ENCODE peak calls at places on chromosome 22, in six cellular contexts. One of them, this sample, is unnamed.
A peak's percentile ranks its signal among the peaks of the same experiment; 100 is the strongest.

GRCh38 chr22:29907753-29908515 is 25.0 kb downstream of the MTMR3 start:
- DNase-seq in CD4-positive, alpha-beta T cell: no peak
- DNase-seq in spleen: no peak
- DNase-seq in HCT116: peak; percentile 93
- DNase-seq in heart right ventricle: peak; percentile 72
- DNase-seq in dorsolateral prefrontal cortex: no peak
- DNase-seq in this sample: no peak

GRCh38 chr22:42343551-42344081 is 73.2 kb upstream of the TCF20 start:
- DNase-seq in CD4-positive, alpha-beta T cell: no peak
- DNase-seq in spleen: no peak
- DNase-seq in HCT116: no peak
- DNase-seq in heart right ventricle: no peak
- DNase-seq in dorsolateral prefrontal cortex: no peak
- DNase-seq in this sample: no peak

GRCh38 chr22:24003887-24004286 is 1.4 kb downstream of the GSTT4 start:
- DNase-seq in CD4-positive, alpha-beta T cell: no peak
- DNase-seq in spleen: no peak
- DNase-seq in HCT116: no peak
- DNase-seq in heart right ventricle: no peak
- DNase-seq in dorsolateral prefrontal cortex: no peak
- DNase-seq in this sample: no peak

GRCh38 chr22:24066872-24067271 is 55.8 kb downstream of the CABIN1 start:
- DNase-seq in CD4-positive, alpha-beta T cell: no peak
- DNase-seq in spleen: no peak
- DNase-seq in HCT116: no peak
- DNase-seq in heart right ventricle: no peak
- DNase-seq in dorsolateral prefrontal cortex: no peak
- DNase-seq in this sample: no peak

GRCh38 chr22:27617214-27617881 is 184.2 kb downstream of the MN1 start:
- DNase-seq in CD4-positive, alpha-beta T cell: no peak
- DNase-seq in spleen: no peak
- DNase-seq in HCT116: no peak
- DNase-seq in heart right ventricle: no peak
- DNase-seq in dorsolateral prefrontal cortex: no peak
- DNase-seq in this sample: peak; percentile 38

GRCh38 chr22:30430933-30431332 is 5.4 kb downstream of the MTFP1 start:
- DNase-seq in CD4-positive, alpha-beta T cell: no peak
- DNase-seq in spleen: no peak
- DNase-seq in HCT116: no peak
- DNase-seq in heart right ventricle: no peak
- DNase-seq in dorsolateral prefrontal cortex: no peak
- DNase-seq in this sample: peak; percentile 73

GRCh38 chr22:42065408-42066132 is 5.0 kb downstream of the NAGA start:
- DNase-seq in CD4-positive, alpha-beta T cell: no peak
- DNase-seq in spleen: peak; percentile 53
- DNase-seq in HCT116: no peak
- DNase-seq in heart right ventricle: no peak
- DNase-seq in dorsolateral prefrontal cortex: peak; percentile 20
- DNase-seq in this sample: peak; percentile 66

GRCh38 chr22:24426859-24427499 is 420 bp upstream of the ADORA2A start:
- DNase-seq in CD4-positive, alpha-beta T cell: peak; percentile 37
- DNase-seq in spleen: peak; percentile 87
- DNase-seq in HCT116: no peak
- DNase-seq in heart right ventricle: peak; percentile 18
- DNase-seq in dorsolateral prefrontal cortex: no peak
- DNase-seq in this sample: peak; percentile 90

GRCh38 chr22:45031629-45032403 is 22.0 kb upstream of the PHF21B start:
- DNase-seq in CD4-positive, alpha-beta T cell: no peak
- DNase-seq in spleen: no peak
- DNase-seq in HCT116: no peak
- DNase-seq in heart right ventricle: no peak
- DNase-seq in dorsolateral prefrontal cortex: no peak
- DNase-seq in this sample: no peak

GRCh38 chr22:50305658-50306566 is 1.5 kb downstream of the PLXNB2 start:
- DNase-seq in CD4-positive, alpha-beta T cell: no peak
- DNase-seq in spleen: no peak
- DNase-seq in HCT116: peak; percentile 66
- DNase-seq in heart right ventricle: peak; percentile 79
- DNase-seq in dorsolateral prefrontal cortex: peak; percentile 45
- DNase-seq in this sample: no peak

GRCh38 chr22:32995335-32995734 is 62.8 kb downstream of the SYN3 start:
- DNase-seq in CD4-positive, alpha-beta T cell: no peak
- DNase-seq in spleen: no peak
- DNase-seq in HCT116: no peak
- DNase-seq in heart right ventricle: no peak
- DNase-seq in dorsolateral prefrontal cortex: no peak
- DNase-seq in this sample: no peak

GRCh38 chr22:41341990-41342389 is 39.8 kb upstream of the TEF start:
- DNase-seq in CD4-positive, alpha-beta T cell: no peak
- DNase-seq in spleen: no peak
- DNase-seq in HCT116: no peak
- DNase-seq in heart right ventricle: no peak
- DNase-seq in dorsolateral prefrontal cortex: no peak
- DNase-seq in this sample: no peak

GRCh38 chr22:42820075-42820763 is 36.9 kb downstream of the ARFGAP3 start:
- DNase-seq in CD4-positive, alpha-beta T cell: no peak
- DNase-seq in spleen: no peak
- DNase-seq in HCT116: no peak
- DNase-seq in heart right ventricle: no peak
- DNase-seq in dorsolateral prefrontal cortex: no peak
- DNase-seq in this sample: no peak

GRCh38 chr22:32775957-32776356 is 25.5 kb upstream of the TIMP3 start:
- DNase-seq in CD4-positive, alpha-beta T cell: no peak
- DNase-seq in spleen: no peak
- DNase-seq in HCT116: no peak
- DNase-seq in heart right ventricle: no peak
- DNase-seq in dorsolateral prefrontal cortex: no peak
- DNase-seq in this sample: no peak

GRCh38 chr22:38981659-38982007 is 514 bp upstream of the APOBEC3B start:
- DNase-seq in CD4-positive, alpha-beta T cell: no peak
- DNase-seq in spleen: no peak
- DNase-seq in HCT116: no peak
- DNase-seq in heart right ventricle: no peak
- DNase-seq in dorsolateral prefrontal cortex: no peak
- DNase-seq in this sample: peak; percentile 27

DNA sequence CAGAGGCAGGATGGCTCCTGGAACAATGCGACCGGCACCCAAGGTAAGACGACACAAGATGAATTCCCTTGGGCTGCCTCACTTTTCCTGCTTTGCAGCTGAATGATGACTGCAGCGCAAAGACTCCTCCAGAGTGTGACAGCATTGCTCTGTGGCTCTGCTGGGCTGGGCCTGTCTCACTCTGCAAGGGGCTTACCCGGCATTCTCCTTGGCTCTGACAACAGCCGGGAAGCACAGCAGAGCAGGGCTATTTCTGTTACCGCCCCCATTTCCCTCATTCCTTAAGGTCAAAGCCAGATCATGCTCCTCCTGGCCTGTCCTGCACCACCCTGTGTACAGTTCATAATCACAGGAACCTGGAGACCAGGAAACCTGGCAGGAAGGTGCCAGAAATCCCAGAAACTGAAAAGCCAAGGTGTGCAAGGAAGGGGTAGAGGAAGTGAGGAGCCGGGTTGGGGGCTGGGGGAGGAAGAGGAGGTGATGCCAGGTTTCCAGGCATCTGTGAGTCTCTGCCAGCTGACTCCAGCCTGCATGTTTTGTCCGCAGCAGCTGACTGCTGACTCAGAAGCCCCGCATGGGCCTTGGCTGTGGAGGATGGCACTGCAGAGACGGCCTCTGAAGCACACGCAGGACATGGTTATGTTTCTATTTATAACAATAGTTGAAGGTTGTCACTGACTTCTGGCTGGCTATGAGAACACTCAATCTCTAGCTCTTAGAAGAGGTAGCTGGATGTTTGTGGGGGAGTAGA is 113.6 kb downstream of the MICAL3 start:
- DNase-seq in CD4-positive, alpha-beta T cell: no peak
- DNase-seq in spleen: peak; percentile 81
- DNase-seq in HCT116: no peak
- DNase-seq in heart right ventricle: peak; percentile 69
- DNase-seq in dorsolateral prefrontal cortex: peak; percentile 82
- DNase-seq in this sample: no peak
- TF ChIP-seq CTCF in CD4-positive, alpha-beta T cell: no peak
- TF ChIP-seq CTCF in spleen: no peak
- TF ChIP-seq CTCF in HCT116: no peak
- TF ChIP-seq CTCF in heart right ventricle: peak; percentile 49
- TF ChIP-seq CTCF in dorsolateral prefrontal cortex: no peak
- TF ChIP-seq CTCF in this sample: peak; percentile 80

GRCh38 chr22:20143883-20144665 is 6.8 kb downstream of the CCDC188 start:
- DNase-seq in CD4-positive, alpha-beta T cell: no peak
- DNase-seq in spleen: no peak
- DNase-seq in HCT116: no peak
- DNase-seq in heart right ventricle: no peak
- DNase-seq in dorsolateral prefrontal cortex: no peak
- DNase-seq in this sample: no peak

GRCh38 chr22:20146777-20147176 is 4.1 kb downstream of the CCDC188 start:
- DNase-seq in CD4-positive, alpha-beta T cell: no peak
- DNase-seq in spleen: no peak
- DNase-seq in HCT116: no peak
- DNase-seq in heart right ventricle: no peak
- DNase-seq in dorsolateral prefrontal cortex: no peak
- DNase-seq in this sample: no peak

GRCh38 chr22:20147286-20147988 is 3.4 kb downstream of the CCDC188 start:
- DNase-seq in CD4-positive, alpha-beta T cell: no peak
- DNase-seq in spleen: no peak
- DNase-seq in HCT116: no peak
- DNase-seq in heart right ventricle: no peak
- DNase-seq in dorsolateral prefrontal cortex: no peak
- DNase-seq in this sample: no peak

GRCh38 chr22:20145832-20146223 is 5.0 kb downstream of the CCDC188 start:
- DNase-seq in CD4-positive, alpha-beta T cell: no peak
- DNase-seq in spleen: no peak
- DNase-seq in HCT116: no peak
- DNase-seq in heart right ventricle: no peak
- DNase-seq in dorsolateral prefrontal cortex: no peak
- DNase-seq in this sample: no peak

DNA sequence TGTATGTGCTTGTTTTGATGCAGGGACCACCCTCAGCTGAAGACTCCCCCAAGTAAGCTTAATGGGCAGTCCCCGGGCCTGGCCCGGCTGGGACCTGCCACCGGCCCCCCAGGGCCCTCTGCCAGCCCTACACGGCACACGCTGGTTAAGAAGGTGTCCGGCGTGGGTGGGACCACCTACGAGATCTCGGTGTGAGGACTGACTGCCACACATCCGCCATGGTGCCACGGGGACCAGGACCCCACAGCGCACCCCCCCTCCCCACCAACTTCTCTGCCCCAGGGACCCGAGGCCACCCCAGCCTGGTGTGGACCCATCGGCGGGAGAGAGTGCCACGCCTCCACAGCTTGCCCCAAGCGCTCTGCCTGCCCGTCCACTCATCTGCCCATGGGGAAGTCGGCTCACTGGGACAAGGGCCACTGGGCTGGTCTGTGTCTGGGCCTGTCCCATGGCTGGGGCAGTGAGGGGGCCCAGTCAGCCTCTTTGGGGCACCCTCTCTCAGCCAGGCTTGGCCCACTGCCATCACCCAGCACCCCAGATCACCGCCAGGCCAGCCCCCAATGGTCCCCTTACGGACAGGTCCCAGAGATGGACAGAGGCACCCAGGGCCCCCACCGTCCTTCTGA is 5.5 kb downstream of the CCDC188 start:
- DNase-seq in CD4-positive, alpha-beta T cell: no peak
- DNase-seq in spleen: no peak
- DNase-seq in HCT116: no peak
- DNase-seq in heart right ventricle: no peak
- DNase-seq in dorsolateral prefrontal cortex: no peak
- DNase-seq in this sample: no peak
- TF ChIP-seq CTCF in CD4-positive, alpha-beta T cell: no peak
- TF ChIP-seq CTCF in spleen: no peak
- TF ChIP-seq CTCF in HCT116: no peak
- TF ChIP-seq CTCF in heart right ventricle: no peak
- TF ChIP-seq CTCF in dorsolateral prefrontal cortex: no peak
- TF ChIP-seq CTCF in this sample: no peak

GRCh38 chr22:43945632-43946390 is 9.4 kb upstream of the SAMM50 start:
- DNase-seq in CD4-positive, alpha-beta T cell: peak; percentile 53
- DNase-seq in spleen: peak; percentile 85
- DNase-seq in HCT116: peak; percentile 41
- DNase-seq in heart right ventricle: peak; percentile 53
- DNase-seq in dorsolateral prefrontal cortex: peak; percentile 59
- DNase-seq in this sample: peak; percentile 79
- TF ChIP-seq CTCF in CD4-positive, alpha-beta T cell: peak; percentile 68
- TF ChIP-seq CTCF in spleen: peak; percentile 40
- TF ChIP-seq CTCF in HCT116: peak; percentile 85
- TF ChIP-seq CTCF in heart right ventricle: peak; percentile 55
- TF ChIP-seq CTCF in dorsolateral prefrontal cortex: peak; percentile 40
- TF ChIP-seq CTCF in this sample: peak; percentile 80

GRCh38 chr22:48976556-48977535 is 850.8 kb downstream of the BRD1 start:
- DNase-seq in CD4-positive, alpha-beta T cell: no peak
- DNase-seq in spleen: no peak
- DNase-seq in HCT116: no peak
- DNase-seq in heart right ventricle: no peak
- DNase-seq in dorsolateral prefrontal cortex: no peak
- DNase-seq in this sample: no peak

GRCh38 chr22:48980409-48980808 is 847.3 kb downstream of the BRD1 start:
- DNase-seq in CD4-positive, alpha-beta T cell: no peak
- DNase-seq in spleen: no peak
- DNase-seq in HCT116: no peak
- DNase-seq in heart right ventricle: no peak
- DNase-seq in dorsolateral prefrontal cortex: no peak
- DNase-seq in this sample: no peak

GRCh38 chr22:48981671-48982070 is 846.0 kb downstream of the BRD1 start:
- DNase-seq in CD4-positive, alpha-beta T cell: no peak
- DNase-seq in spleen: no peak
- DNase-seq in HCT116: no peak
- DNase-seq in heart right ventricle: no peak
- DNase-seq in dorsolateral prefrontal cortex: no peak
- DNase-seq in this sample: no peak

GRCh38 chr22:48980918-48981317 is 846.8 kb downstream of the BRD1 start:
- DNase-seq in CD4-positive, alpha-beta T cell: no peak
- DNase-seq in spleen: no peak
- DNase-seq in HCT116: no peak
- DNase-seq in heart right ventricle: no peak
- DNase-seq in dorsolateral prefrontal cortex: no peak
- DNase-seq in this sample: no peak

DNA sequence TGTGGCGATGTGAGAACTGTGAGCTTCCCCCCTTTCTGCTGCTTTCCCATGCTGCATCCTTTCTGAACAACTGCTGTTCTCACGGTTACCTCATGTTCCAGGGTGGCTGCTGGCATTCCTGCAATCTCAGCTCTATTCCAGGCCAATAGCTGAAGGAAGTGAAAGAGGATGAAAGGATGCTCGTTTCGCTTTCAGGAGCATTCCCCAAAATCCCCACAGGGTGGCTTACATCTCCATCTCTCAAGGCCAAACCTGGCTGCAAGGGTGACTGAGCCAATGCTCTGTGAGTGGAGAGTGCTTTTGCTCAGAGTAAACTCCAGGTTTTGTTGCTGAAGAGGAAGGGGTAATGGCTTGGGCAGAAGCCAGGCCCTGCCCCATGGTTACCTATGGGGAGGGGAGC is 848.2 kb downstream of the BRD1 start:
- DNase-seq in CD4-positive, alpha-beta T cell: no peak
- DNase-seq in spleen: no peak
- DNase-seq in HCT116: peak; percentile 26
- DNase-seq in heart right ventricle: no peak
- DNase-seq in dorsolateral prefrontal cortex: no peak
- DNase-seq in this sample: no peak
- TF ChIP-seq CTCF in CD4-positive, alpha-beta T cell: no peak
- TF ChIP-seq CTCF in spleen: no peak
- TF ChIP-seq CTCF in HCT116: peak; percentile 58
- TF ChIP-seq CTCF in heart right ventricle: no peak
- TF ChIP-seq CTCF in dorsolateral prefrontal cortex: no peak
- TF ChIP-seq CTCF in this sample: peak; percentile 47

GRCh38 chr22:46061431-46062231 is 84.7 kb upstream of the WNT7B start:
- DNase-seq in CD4-positive, alpha-beta T cell: no peak
- DNase-seq in spleen: peak; percentile 77
- DNase-seq in HCT116: no peak
- DNase-seq in heart right ventricle: no peak
- DNase-seq in dorsolateral prefrontal cortex: peak; percentile 21
- DNase-seq in this sample: peak; percentile 90
- TF ChIP-seq CTCF in CD4-positive, alpha-beta T cell: no peak
- TF ChIP-seq CTCF in spleen: no peak
- TF ChIP-seq CTCF in HCT116: no peak
- TF ChIP-seq CTCF in heart right ventricle: no peak
- TF ChIP-seq CTCF in dorsolateral prefrontal cortex: no peak
- TF ChIP-seq CTCF in this sample: no peak